ENCODE peak calls at places on chromosomes 3 and 15, in nine cellular contexts. R, U, C, Q, X, H, M, V and W are unnamed samples.

GRCh38 chr3:21042184-21042583 is 708.8 kb downstream of the ZNF385D start:
- DNase-seq in H (no peak), C (no peak), Q (no peak), R (no peak), M (no peak), X (no peak), V (no peak), U (no peak), W (no peak)

GRCh38 chr3:35597490-35597889 is 41.8 kb upstream of the ARPP21 start:
- DNase-seq in C (no peak), V (no peak), Q (no peak), M (no peak), X (no peak), U (no peak), R (no peak), H (no peak), W (no peak)

GRCh38 chr3:14448063-14448462 is 45.7 kb downstream of the SLC6A6 start:
- DNase-seq in V (no peak), X (no peak), Q (no peak), M (no peak), C (no peak), U (no peak), H (no peak), R (no peak), W (no peak)

GRCh38 chr3:54299169-54299935 is 177.0 kb downstream of the CACNA2D3 start:
- DNase-seq in U (no peak), X (no peak), V (no peak), C (no peak), R (no peak), M (no peak), H (no peak), Q (no peak), W (no peak)

GRCh38 chr15:75029378-75030022 is 6.1 kb downstream of the PPCDC start:
- DNase-seq in C (peak), Q (peak), H (peak), U (peak), R (peak), X (peak), V (peak), M (peak), W (no peak)

GRCh38 chr3:133124511-133124910 is 86.3 kb downstream of the TMEM108 start:
- DNase-seq in R (no peak), X (no peak), C (no peak), H (no peak), V (no peak), M (no peak), U (no peak), Q (no peak), W (no peak)

GRCh38 chr3:183295211-183295610 is 42.2 kb downstream of the B3GNT5 start:
- DNase-seq in R (no peak), U (peak), Q (no peak), M (peak), V (no peak), H (no peak), C (peak), X (peak), W (no peak)

GRCh38 chr3:128217702-128218475 is 64.6 kb downstream of the EEFSEC start:
- DNase-seq in U (peak), M (no peak), Q (no peak), H (no peak), R (no peak), V (no peak), X (peak), C (no peak), W (no peak)